ENCODE peak calls at places on chromosomes 7 and 10, in nine cellular contexts. G, Y, R, F, P, W, H, K and T are unnamed samples.

GRCh38 chr10:131569851-131570715 is 258.6 kb upstream of the TCERG1L start:
- DNase-seq in W (peak; percentile 48), H (no peak), R (no peak), K (no peak), P (no peak), Y (no peak), G (peak; percentile 3), F (no peak), T (peak; percentile 41)

GRCh38 chr10:100805543-100806355 is 60.4 kb downstream of the PAX2 start:
- DNase-seq in Y (no peak), F (no peak), R (no peak), G (no peak), W (no peak), K (no peak), P (no peak), H (no peak), T (no peak)

GRCh38 chr10:79483948-79484347 is 28.4 kb upstream of the EIF5AL1 start:
- DNase-seq in K (no peak), P (no peak), W (no peak), G (peak; percentile 73), H (no peak), R (no peak), Y (no peak), F (no peak), T (no peak)

GRCh38 chr10:48399056-48399541 is 92.6 kb downstream of the MAPK8 start:
- DNase-seq in W (no peak), Y (no peak), F (no peak), G (no peak), P (no peak), H (no peak), K (no peak), R (no peak), T (no peak)

GRCh38 chr7:17275749-17276671 is 22.4 kb upstream of the AHR start:
- DNase-seq in W (no peak), R (no peak), H (no peak), Y (no peak), K (no peak), P (no peak), F (no peak), G (peak; percentile 98), T (no peak)

GRCh38 chr7:29337628-29338116 is 143.1 kb downstream of the CHN2 start:
- DNase-seq in Y (no peak), G (no peak), R (no peak), W (no peak), K (peak; percentile 5), H (peak; percentile 55), F (no peak), P (no peak), T (no peak)

GRCh38 chr10:3806603-3807002 is 21.6 kb upstream of the KLF6 start:
- DNase-seq in R (peak; percentile 69), P (peak; percentile 17), W (no peak), H (no peak), G (peak; percentile 98), K (no peak), F (no peak), Y (no peak), T (no peak)

GRCh38 chr7:71904486-71904885 is 507.7 kb downstream of the CALN1 start:
- DNase-seq in P (no peak), F (no peak), Y (no peak), G (no peak), R (no peak), H (no peak), W (no peak), K (no peak), T (no peak)

GRCh38 chr7:155529346-155529745 is 17.0 kb downstream of the CNPY1 start:
- DNase-seq in G (no peak), W (no peak), F (no peak), K (no peak), Y (no peak), H (no peak), R (no peak), P (no peak), T (no peak)

GRCh38 chr7:64078699-64078994 is 33.4 kb downstream of the ZNF727 start:
- DNase-seq in K (no peak), P (no peak), Y (no peak), H (no peak), W (no peak), G (no peak), F (no peak), R (no peak), T (no peak)

GRCh38 chr10:100728928-100729876 is 16.2 kb upstream of the PAX2 start:
- DNase-seq in W (no peak), F (no peak), Y (peak; percentile 6), P (no peak), G (peak; percentile 71), K (no peak), R (peak; percentile 49), H (peak; percentile 29), T (no peak)

GRCh38 chr10:101337836-101338235 is 16.1 kb upstream of the BTRC start:
- DNase-seq in W (no peak), G (no peak), Y (no peak), F (no peak), P (no peak), R (no peak), H (no peak), K (no peak), T (no peak)

GRCh38 chr7:66766041-66766440 is 25.5 kb downstream of the RABGEF1 start:
- DNase-seq in G (no peak), R (no peak), F (no peak), W (no peak), H (no peak), K (no peak), Y (no peak), P (no peak), T (no peak)

GRCh38 chr10:1739751-1740150 is 2.4 kb upstream of the ADARB2 start:
- DNase-seq in H (no peak), G (no peak), K (no peak), Y (peak; percentile 50), W (no peak), F (no peak), R (no peak), P (no peak), T (no peak)

GRCh38 chr7:75662579-75663301 is 76.0 kb downstream of the HIP1 start:
- DNase-seq in P (no peak), K (no peak), H (no peak), F (no peak), G (no peak), W (no peak), Y (no peak), R (no peak), T (no peak)

GRCh38 chr10:98528166-98528784 is 81.5 kb upstream of the HPS1 start:
- DNase-seq in K (no peak), R (no peak), W (no peak), G (peak; percentile 77), H (no peak), F (no peak), P (no peak), Y (no peak), T (no peak)

GRCh38 chr10:96022739-96023138 is 20.6 kb upstream of the CCNJ start:
- DNase-seq in H (no peak), G (no peak), K (no peak), F (no peak), W (no peak), Y (no peak), R (no peak), P (no peak), T (no peak)

GRCh38 chr10:118977022-118977599 is 52.4 kb upstream of the NANOS1 start:
- DNase-seq in Y (no peak), R (no peak), F (no peak), H (no peak), G (no peak), K (no peak), W (no peak), P (no peak), T (peak; percentile 52)

GRCh38 chr7:95001815-95002561 is 94.6 kb downstream of the PPP1R9A start:
- DNase-seq in W (no peak), R (no peak), H (no peak), P (no peak), Y (no peak), F (no peak), G (no peak), K (no peak), T (no peak)

GRCh38 chr10:79044846-79045245 is 23.9 kb upstream of the ZMIZ1 start:
- DNase-seq in F (no peak), G (no peak), K (no peak), R (no peak), W (no peak), Y (no peak), H (no peak), P (no peak), T (no peak)

GRCh38 chr10:89869757-89870156 is 168.4 kb downstream of the KIF20B start:
- DNase-seq in K (no peak), R (no peak), G (no peak), W (no peak), F (no peak), H (no peak), Y (no peak), P (no peak), T (no peak)

GRCh38 chr7:156979711-156980110 is 30.2 kb downstream of the NOM1 start:
- DNase-seq in F (no peak), K (no peak), Y (no peak), W (no peak), R (no peak), P (no peak), G (no peak), H (no peak), T (no peak)

GRCh38 chr7:157543791-157544190 is 207.0 kb downstream of the DNAJB6 start:
- DNase-seq in W (no peak), G (no peak), P (no peak), F (no peak), Y (no peak), R (no peak), H (no peak), K (no peak), T (no peak)